ENCODE peak calls at places on chromosomes 7 and 10, in ten cellular contexts. O is nephron progenitor cell; T is fibroblast of lung; G is SK-N-SH; Q is suprapubic skin; H is stimulated activated CD8-positive, alpha-beta memory T cell treated with anti-CD3 and anti-CD28 coated beads, Interleukin-15, amount 100 ng/mL, for 24 hours; E is ureter; W is endothelial cell; M is smooth muscle cell of the brain vasculature; I is CD4-positive, CD25-positive, alpha-beta regulatory T cell. L is an unnamed sample.
A peak's percentile ranks its signal among the peaks of the same experiment; 100 is the strongest.

GRCh38 chr7:111587715-111588433 is 25.6 kb upstream of the IMMP2L start:
- DNase-seq in E (no peak), M (no peak), Q (no peak), W (no peak), G (no peak), I (no peak), H (no peak), T (peak; percentile 20), O (no peak), L (no peak)

GRCh38 chr7:40244226-40244625 is 109.4 kb downstream of the SUGCT start:
- DNase-seq in W (no peak), H (no peak), T (no peak), Q (no peak), O (no peak), E (no peak), G (no peak), M (no peak), I (no peak), L (no peak)

GRCh38 chr10:78604721-78605120 is 464.0 kb upstream of the ZMIZ1 start:
- DNase-seq in I (no peak), O (no peak), T (no peak), Q (no peak), W (no peak), E (peak; percentile 23), M (no peak), H (no peak), G (no peak), L (peak; percentile 32)

GRCh38 chr10:3477683-3478082 is 305.1 kb upstream of the PITRM1 start:
- DNase-seq in T (peak; percentile 96), E (no peak), H (no peak), G (no peak), Q (no peak), O (no peak), M (no peak), I (no peak), W (no peak), L (no peak)

GRCh38 chr7:6183006-6183405 is 89.4 kb downstream of the CYTH3 start:
- DNase-seq in M (no peak), T (no peak), E (no peak), O (no peak), H (no peak), Q (no peak), I (no peak), W (no peak), G (no peak), L (no peak)

GRCh38 chr7:5414876-5415275 is 8.8 kb downstream of the TNRC18 start:
- DNase-seq in Q (no peak), M (no peak), H (no peak), W (no peak), T (no peak), G (no peak), E (no peak), O (no peak), I (no peak), L (no peak)

GRCh38 chr7:37408241-37408884 is 40.3 kb downstream of the ELMO1 start:
- DNase-seq in O (no peak), H (no peak), M (no peak), T (no peak), I (no peak), Q (no peak), W (no peak), G (peak; percentile 28), E (no peak), L (no peak)

GRCh38 chr7:102393467-102393866 is 2.7 kb upstream of the PRKRIP1 start:
- DNase-seq in I (no peak), E (peak; percentile 44), G (no peak), H (no peak), O (no peak), Q (no peak), M (no peak), T (no peak), W (no peak), L (peak; percentile 42)

GRCh38 chr7:151275813-151276577 is 27.5 kb upstream of the SMARCD3 start:
- DNase-seq in T (no peak), I (no peak), M (no peak), E (no peak), O (no peak), H (no peak), Q (no peak), W (no peak), G (peak; percentile 58), L (peak; percentile 38)

GRCh38 chr10:30818010-30818660 is 188.6 kb upstream of the LYZL2 start:
- DNase-seq in M (no peak), O (peak; percentile 40), Q (no peak), G (peak; percentile 42), W (no peak), I (no peak), E (no peak), H (no peak), T (peak; percentile 42), L (no peak)

GRCh38 chr7:69502358-69502757 is 95.9 kb upstream of the AUTS2 start:
- DNase-seq in Q (no peak), I (no peak), M (no peak), H (no peak), T (no peak), E (no peak), G (no peak), O (no peak), W (no peak), L (no peak)

GRCh38 chr10:18607503-18607902 is 43.9 kb downstream of the NSUN6 start:
- DNase-seq in E (peak; percentile 56), W (no peak), Q (no peak), I (no peak), O (no peak), H (no peak), M (peak; percentile 57), T (peak; percentile 95), G (peak; percentile 60), L (no peak)

GRCh38 chr10:132434405-132435005 is 37.5 kb downstream of the PWWP2B start:
- DNase-seq in E (no peak), I (no peak), G (peak; percentile 39), H (no peak), Q (no peak), M (no peak), O (no peak), W (no peak), T (no peak), L (no peak)

GRCh38 chr10:27242951-27243551 is 2.5 kb upstream of the ACBD5 start:
- DNase-seq in T (peak; percentile 70), M (no peak), E (peak; percentile 72), W (peak; percentile 16), O (peak; percentile 36), I (peak; percentile 64), G (peak; percentile 72), Q (no peak), H (peak; percentile 26), L (peak; percentile 67)

GRCh38 chr7:127792528-127793342 is 140.7 kb downstream of the SND1 start:
- DNase-seq in W (peak; percentile 50), Q (no peak), I (no peak), E (no peak), M (no peak), G (no peak), O (peak; percentile 24), H (no peak), T (no peak), L (peak; percentile 58)

GRCh38 chr7:5470721-5471311 is 47.2 kb upstream of the TNRC18 start:
- DNase-seq in M (no peak), I (no peak), E (no peak), T (peak; percentile 65), Q (no peak), W (no peak), H (no peak), O (peak; percentile 72), G (no peak), L (no peak)

GRCh38 chr7:108037140-108037539 is 34.2 kb upstream of the LAMB1 start:
- DNase-seq in T (no peak), G (peak; percentile 55), M (no peak), I (no peak), Q (no peak), E (no peak), O (no peak), W (no peak), H (no peak), L (no peak)

GRCh38 chr10:60098676-60099601 is 192.6 kb upstream of the CCDC6 start:
- DNase-seq in Q (no peak), H (no peak), T (no peak), I (no peak), O (peak; percentile 3), W (peak; percentile 37), G (peak; percentile 20), E (no peak), M (no peak), L (no peak)

GRCh38 chr7:117403737-117404136 is 23.6 kb downstream of the ASZ1 start:
- DNase-seq in M (no peak), Q (no peak), G (no peak), O (no peak), I (no peak), H (no peak), T (no peak), W (no peak), E (no peak), L (no peak)

GRCh38 chr7:31938650-31939049 is 131.6 kb downstream of the PDE1C start:
- DNase-seq in Q (no peak), H (no peak), O (no peak), I (no peak), W (no peak), M (no peak), E (no peak), G (no peak), T (no peak), L (no peak)

GRCh38 chr10:101085846-101086245 is 24.1 kb downstream of the KAZALD1 start:
- DNase-seq in O (no peak), Q (no peak), H (no peak), M (no peak), T (no peak), G (no peak), E (no peak), I (no peak), W (no peak), L (no peak)

GRCh38 chr7:100865971-100866720 is 1.0 kb upstream of the TRIP6 start:
- DNase-seq in Q (peak; percentile 92), M (no peak), T (peak; percentile 29), I (peak; percentile 46), G (peak; percentile 63), O (no peak), H (no peak), W (no peak), E (peak; percentile 92), L (no peak)